ENCODE peak calls at places on chromosomes 1 and 21, in five cellular contexts. D is substantia nigra; M is C1 segment of cervical spinal cord; X is stimulated activated CD4-positive, alpha-beta T cell treated with anti-CD3 and anti-CD28 coated beads, TNF-alpha, amount 100 ng/mL, for 4 hours; G is fibroblast of the aortic adventitia. U is an unnamed sample.

GRCh38 chr1:233367057-233367759 is 39.7 kb downstream of the MAP3K21 start:
- DNase-seq in X (no peak), G (peak), D (no peak), M (no peak), U (no peak)

GRCh38 chr1:154325583-154326545 is 539 bp downstream of the ATP8B2 start:
- DNase-seq in X (no peak), G (peak), D (peak), M (peak), U (no peak)

GRCh38 chr1:77817368-77818209 is 38.1 kb downstream of the MIGA1 start:
- DNase-seq in M (no peak), X (no peak), G (no peak), D (no peak), U (no peak)

GRCh38 chr1:153908071-153908470 is 14.7 kb downstream of the GATAD2B start:
- DNase-seq in G (no peak), X (no peak), M (no peak), D (no peak), U (no peak)

GRCh38 chr1:99538618-99538956 is 107.3 kb upstream of the PALMD start:
- DNase-seq in X (no peak), G (no peak), M (no peak), D (no peak), U (no peak)

GRCh38 chr21:42059141-42059540 is 12.0 kb upstream of the UMODL1 start:
- DNase-seq in G (no peak), X (no peak), D (no peak), M (no peak), U (no peak)

GRCh38 chr1:182601416-182601786 is 2.8 kb downstream of the RGS16 start:
- DNase-seq in X (no peak), G (peak), D (peak), M (peak), U (peak)

GRCh38 chr1:33295450-33296081 is 25.3 kb downstream of the A3GALT2 start:
- DNase-seq in D (peak), G (peak), X (peak), M (peak), U (peak)

GRCh38 chr1:231211005-231211857 is 29.8 kb upstream of the GNPAT start:
- DNase-seq in X (peak), G (peak), M (peak), D (peak), U (peak)

GRCh38 chr1:210727709-210728108 is 399.0 kb downstream of the HHAT start:
- DNase-seq in G (no peak), M (no peak), X (no peak), D (no peak), U (no peak)

GRCh38 chr1:41631971-41632370 is 147.5 kb upstream of the EDN2 start:
- DNase-seq in G (peak), M (no peak), D (no peak), X (no peak), U (no peak)

GRCh38 chr1:11787251-11787803 is 18.4 kb downstream of the MTHFR start:
- DNase-seq in X (no peak), G (peak), M (no peak), D (no peak), U (no peak)

GRCh38 chr1:160251687-160252526 is 10.4 kb downstream of the DCAF8 start:
- DNase-seq in D (peak), G (peak), X (peak), M (peak), U (peak)

GRCh38 chr1:71298633-71299032 is 217.8 kb upstream of the ZRANB2 start:
- DNase-seq in D (no peak), M (no peak), G (no peak), X (no peak), U (no peak)

GRCh38 chr1:10900691-10901090 is 104.2 kb upstream of the CASZ1 start:
- DNase-seq in D (no peak), X (no peak), G (peak), M (no peak), U (no peak)

GRCh38 chr21:25903599-25903998 is 168.8 kb downstream of the GABPA start:
- DNase-seq in M (no peak), D (no peak), X (no peak), G (no peak), U (no peak)

GRCh38 chr1:173355281-173356031 is 121.7 kb upstream of the PRDX6 start:
- DNase-seq in G (no peak), M (no peak), D (no peak), X (no peak), U (no peak)

GRCh38 chr1:16904560-16905111 is 8.9 kb downstream of the RNU1-2 start:
- DNase-seq in M (peak), X (peak), G (peak), D (peak), U (peak)

U was measured in nucleus accumbens.